ENCODE peak calls at places on chromosomes 3 and 15, in nine cellular contexts. R is upper lobe of left lung; Q is A549; S is HFFc6; F is heart left ventricle; G is endothelial cell; P is body of pancreas; B is CD4-positive, alpha-beta T cell; T is GM20000. A is an unnamed sample.

GRCh38 chr3:143121240-143122088 is 1.9 kb downstream of the CHST2 start:
- DNase-seq in R (peak; percentile 85), F (peak; percentile 77), S (peak; percentile 68), P (no peak), G (peak; percentile 87), T (peak; percentile 84), B (peak; percentile 65), Q (peak; percentile 50), A (peak; percentile 15)

GRCh38 chr15:66024116-66024515 is 154.8 kb downstream of the RAB11A start:
- DNase-seq in S (no peak), R (peak; percentile 68), T (no peak), F (no peak), B (no peak), G (no peak), P (no peak), Q (no peak), A (no peak)

GRCh38 chr3:176799675-176800074 is 397.6 kb downstream of the TBL1XR1 start:
- DNase-seq in F (no peak), P (no peak), R (no peak), G (no peak), Q (no peak), S (no peak), B (no peak), T (no peak), A (no peak)

GRCh38 chr3:50203113-50203852 is 1.8 kb upstream of the SLC38A3 start:
- DNase-seq in Q (no peak), B (no peak), S (no peak), T (no peak), F (peak; percentile 68), R (peak; percentile 57), P (peak; percentile 95), G (no peak), A (no peak)

GRCh38 chr3:136186330-136186729 is 9.8 kb downstream of the MSL2 start:
- DNase-seq in B (no peak), F (no peak), G (no peak), Q (no peak), P (peak; percentile 33), T (no peak), S (no peak), R (no peak), A (no peak)

GRCh38 chr15:72197460-72198409 is at the start of gene GRAMD2A:
- DNase-seq in R (peak; percentile 93), T (peak; percentile 87), G (peak; percentile 33), P (peak; percentile 30), B (no peak), F (no peak), Q (peak; percentile 30), S (no peak), A (peak; percentile 30)

GRCh38 chr3:32440481-32441350 is 49.1 kb downstream of the CMTM7 start:
- DNase-seq in F (no peak), S (peak; percentile 25), Q (no peak), T (no peak), P (no peak), B (no peak), R (no peak), G (no peak), A (no peak)

GRCh38 chr15:37880009-37880834 is 54.2 kb upstream of the TMCO5A start:
- DNase-seq in P (peak; percentile 20), F (no peak), B (no peak), G (peak; percentile 38), R (no peak), S (peak; percentile 53), T (peak; percentile 6), Q (peak; percentile 22), A (no peak)

GRCh38 chr3:28745436-28745835 is 396.8 kb upstream of the AZI2 start:
- DNase-seq in R (no peak), Q (no peak), B (no peak), F (no peak), T (no peak), G (no peak), S (no peak), P (no peak), A (no peak)

GRCh38 chr3:157789162-157789561 is 285.9 kb upstream of the VEPH1 start:
- DNase-seq in P (no peak), R (no peak), Q (no peak), S (no peak), B (no peak), F (no peak), G (no peak), T (no peak), A (no peak)

GRCh38 chr3:50165388-50166308 is 10.5 kb downstream of the SEMA3F start:
- DNase-seq in F (peak; percentile 65), B (no peak), S (peak; percentile 59), P (no peak), T (no peak), G (peak; percentile 41), Q (no peak), R (peak; percentile 67), A (no peak)

GRCh38 chr15:43204016-43204901 is 16.6 kb downstream of the EPB42 start:
- DNase-seq in Q (peak; percentile 50), P (peak; percentile 60), R (no peak), G (peak; percentile 60), S (peak; percentile 70), F (no peak), T (peak; percentile 70), B (peak; percentile 29), A (peak; percentile 28)

GRCh38 chr3:136194409-136195257 is 1.5 kb downstream of the MSL2 start:
- DNase-seq in R (no peak), P (peak; percentile 14), G (peak; percentile 24), F (no peak), T (peak; percentile 25), S (no peak), Q (no peak), B (peak; percentile 74), A (peak; percentile 34)

GRCh38 chr3:54862526-54862925 is 65.3 kb downstream of the LRTM1 start:
- DNase-seq in S (no peak), P (no peak), Q (no peak), R (no peak), B (no peak), T (no peak), G (no peak), F (no peak), A (no peak)

GRCh38 chr15:81573098-81573746 is 199.2 kb upstream of the TMC3 start:
- DNase-seq in Q (no peak), G (no peak), T (no peak), R (no peak), F (no peak), B (no peak), S (no peak), P (no peak), A (no peak)

GRCh38 chr3:98329392-98330124 is 24.1 kb upstream of the OR5K4 start:
- DNase-seq in R (no peak), B (peak; percentile 8), T (peak; percentile 30), P (peak; percentile 46), F (no peak), Q (peak; percentile 55), G (peak; percentile 56), S (peak; percentile 32), A (no peak)

GRCh38 chr3:173970206-173970605 is 572.7 kb downstream of the NLGN1 start:
- DNase-seq in F (no peak), R (no peak), B (no peak), G (no peak), T (no peak), P (no peak), S (no peak), Q (no peak), A (no peak)

GRCh38 chr3:21750291-21750690 is 719 bp downstream of the ZNF385D start:
- DNase-seq in G (no peak), P (no peak), Q (no peak), F (no peak), B (no peak), T (no peak), S (no peak), R (no peak), A (no peak)

DNA sequence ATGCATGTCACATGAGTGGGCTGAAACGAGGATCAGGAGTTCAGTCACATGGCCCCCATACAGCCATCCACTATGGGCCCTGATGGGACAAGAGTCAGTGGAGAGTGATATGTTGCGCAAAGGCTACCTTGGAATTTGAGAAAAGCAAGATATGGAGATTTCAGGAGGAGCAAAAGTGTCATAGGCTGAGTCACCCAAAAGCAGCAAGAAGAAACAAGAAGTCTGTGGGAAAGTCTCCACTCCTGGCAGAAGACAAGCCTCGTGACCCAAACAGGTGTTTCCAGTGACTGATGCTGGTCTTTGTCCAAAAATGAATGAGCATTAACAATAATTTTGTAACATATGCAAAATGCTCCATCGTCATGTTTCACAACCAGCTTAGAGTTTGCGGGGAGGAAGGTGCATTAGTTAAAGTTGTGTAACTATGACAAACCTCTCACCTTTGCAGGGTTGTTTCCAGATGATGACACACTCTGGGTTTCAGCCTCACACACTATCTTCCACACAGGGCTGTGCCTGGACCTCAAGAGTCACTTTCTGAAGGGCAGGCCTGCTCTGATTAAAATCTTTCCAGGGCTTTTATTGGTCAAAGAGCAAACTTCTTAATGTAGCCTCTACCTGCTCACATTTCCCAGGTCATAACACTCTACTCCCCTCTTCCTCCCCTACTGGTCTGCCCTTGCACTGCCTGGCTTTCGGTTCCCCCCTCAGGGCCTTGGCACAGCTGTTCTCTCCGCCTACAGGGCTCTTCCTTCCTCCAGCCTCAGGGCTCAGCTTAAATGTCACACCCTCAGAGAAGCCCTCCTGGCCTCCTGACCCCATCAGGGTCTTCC is 3.9 kb upstream of the DNASE1L3 start:
- DNase-seq in G (no peak), F (no peak), Q (peak; percentile 31), R (no peak), B (no peak), S (no peak), P (no peak), T (peak; percentile 60), A (peak; percentile 51)
- TF ChIP-seq CTCF in G (no peak), F (no peak), Q (no peak), R (no peak), B (no peak), S (peak; percentile 10), P (no peak), T (no peak), A (no peak)

GRCh38 chr15:67189326-67190051 is 65.0 kb downstream of the AAGAB start:
- DNase-seq in F (peak; percentile 92), G (no peak), P (peak; percentile 48), T (no peak), B (no peak), R (peak; percentile 86), Q (no peak), S (no peak), A (no peak)
- TF ChIP-seq CTCF in F (no peak), G (no peak), P (no peak), T (no peak), B (no peak), R (no peak), Q (no peak), S (no peak), A (no peak)

GRCh38 chr3:179068779-179069530 is 2.7 kb downstream of the ZMAT3 start:
- DNase-seq in B (peak; percentile 4), T (no peak), G (peak; percentile 59), S (no peak), R (no peak), P (no peak), Q (peak; percentile 35), F (no peak), A (no peak)
- TF ChIP-seq CTCF in B (no peak), T (no peak), G (no peak), S (peak; percentile 76), R (no peak), P (no peak), Q (peak; percentile 60), F (no peak), A (no peak)

GRCh38 chr3:122077293-122078234 is 22.4 kb downstream of the CD86 start:
- DNase-seq in S (no peak), F (no peak), T (no peak), Q (no peak), G (no peak), R (no peak), B (no peak), P (no peak), A (peak; percentile 49)
- TF ChIP-seq CTCF in S (no peak), F (no peak), T (no peak), Q (no peak), G (no peak), R (no peak), B (no peak), P (no peak), A (no peak)

A was measured in activated B cell treated with CpG ODN at 0.5 μM for 24 hours.